ENCODE peak calls at places on chromosomes 13 and 19, in six cellular contexts. O is CD4-positive, alpha-beta memory T cell; R is A172; K is foreskin fibroblast; M is HAP-1; J is EH. H is an unnamed sample.

GRCh38 chr13:23050126-23050525 is 130.7 kb upstream of the SGCG start:
- DNase-seq in O (no peak), R (no peak), K (no peak), M (no peak), J (no peak), H (no peak)

GRCh38 chr19:38135150-38135998 is 88.6 kb downstream of the DPF1 start:
- DNase-seq in O (no peak), R (no peak), K (peak; percentile 8), M (no peak), J (no peak), H (no peak)

GRCh38 chr19:3480383-3481091 is at the start of gene SMIM24:
- DNase-seq in O (no peak), R (no peak), K (no peak), M (no peak), J (no peak), H (no peak)

GRCh38 chr13:50592412-50593145 is 250.9 kb downstream of the DLEU7 start:
- DNase-seq in O (no peak), R (peak; percentile 79), K (peak; percentile 68), M (no peak), J (peak; percentile 88), H (no peak)

GRCh38 chr19:17320435-17320834 is 11.1 kb downstream of the DDA1 start:
- DNase-seq in O (no peak), R (no peak), K (no peak), M (no peak), J (no peak), H (no peak)

GRCh38 chr19:29837448-29837961 is 25.7 kb downstream of the CCNE1 start:
- DNase-seq in O (peak; percentile 73), R (no peak), K (no peak), M (no peak), J (no peak), H (no peak)

GRCh38 chr19:44647144-44647543 is 3.4 kb downstream of the PVR start:
- DNase-seq in O (no peak), R (no peak), K (no peak), M (no peak), J (no peak), H (no peak)

GRCh38 chr13:80337011-80337688 is 3.8 kb downstream of the SPRY2 start:
- DNase-seq in O (no peak), R (no peak), K (no peak), M (no peak), J (peak; percentile 22), H (no peak)

GRCh38 chr19:17336872-17337674 is at the start of gene GTPBP3:
- DNase-seq in O (peak; percentile 99), R (peak; percentile 99), K (peak; percentile 97), M (peak; percentile 99), J (peak; percentile 98), H (peak; percentile 100)

GRCh38 chr13:111954681-111955411 is 112.1 kb upstream of the SOX1 start:
- DNase-seq in O (no peak), R (peak; percentile 32), K (no peak), M (no peak), J (no peak), H (no peak)

GRCh38 chr13:41299316-41300094 is 11.6 kb upstream of the NAA16 start:
- DNase-seq in O (no peak), R (no peak), K (no peak), M (no peak), J (no peak), H (no peak)

GRCh38 chr19:51687791-51688664 is 5.1 kb upstream of the SPACA6 start:
- DNase-seq in O (no peak), R (peak; percentile 37), K (peak; percentile 74), M (peak; percentile 70), J (peak; percentile 78), H (no peak)

GRCh38 chr13:87981416-87981815 is 310.2 kb downstream of the SLITRK5 start:
- DNase-seq in O (no peak), R (no peak), K (no peak), M (no peak), J (no peak), H (no peak)

GRCh38 chr13:97944396-97945029 is 9.0 kb upstream of the IPO5 start:
- DNase-seq in O (no peak), R (peak; percentile 40), K (peak; percentile 41), M (no peak), J (peak; percentile 57), H (no peak)

GRCh38 chr19:29879655-29879974 is 62.4 kb upstream of the URI1 start:
- DNase-seq in O (no peak), R (no peak), K (no peak), M (no peak), J (no peak), H (no peak)

GRCh38 chr19:38726284-38726673 is 18.0 kb downstream of the CAPN12 start:
- DNase-seq in O (no peak), R (no peak), K (no peak), M (no peak), J (no peak), H (no peak)

GRCh38 chr13:112688560-112689497 is 1.0 kb upstream of the ATP11A start:
- DNase-seq in O (peak; percentile 70), R (no peak), K (no peak), M (peak; percentile 23), J (peak; percentile 15), H (no peak)

GRCh38 chr19:14015454-14016035 is 9.4 kb upstream of the RFX1 start:
- DNase-seq in O (no peak), R (no peak), K (no peak), M (no peak), J (no peak), H (no peak)

GRCh38 chr13:97851269-97851668 is 102.2 kb upstream of the IPO5 start:
- DNase-seq in O (no peak), R (no peak), K (no peak), M (no peak), J (peak; percentile 10), H (no peak)

GRCh38 chr19:11849264-11849615 is 714 bp downstream of the ZNF439 start:
- DNase-seq in O (peak; percentile 34), R (no peak), K (no peak), M (no peak), J (peak; percentile 16), H (no peak)

GRCh38 chr19:48102870-48103751 is 7.5 kb downstream of the PLA2G4C start:
- DNase-seq in O (no peak), R (peak; percentile 21), K (peak; percentile 24), M (peak; percentile 64), J (peak; percentile 59), H (peak; percentile 47)

GRCh38 chr19:5983367-5983955 is 5.5 kb upstream of the RANBP3 start:
- DNase-seq in O (no peak), R (no peak), K (peak; percentile 44), M (no peak), J (no peak), H (no peak)

GRCh38 chr13:40682449-40683240 is 16.2 kb upstream of the FOXO1 start:
- DNase-seq in O (no peak), R (no peak), K (no peak), M (peak; percentile 50), J (peak; percentile 35), H (no peak)

GRCh38 chr13:111845621-111846351 is 221.2 kb upstream of the SOX1 start:
- DNase-seq in O (no peak), R (no peak), K (no peak), M (peak; percentile 49), J (no peak), H (peak; percentile 66)

GRCh38 chr19:56841194-56841546 is 644 bp upstream of the PEG3 start:
- DNase-seq in O (no peak), R (no peak), K (no peak), M (no peak), J (no peak), H (no peak)

GRCh38 chr13:46121597-46122163 is 16.8 kb upstream of the CPB2 start:
- DNase-seq in O (no peak), R (no peak), K (no peak), M (no peak), J (no peak), H (no peak)

GRCh38 chr19:55095260-55096060 is 19.8 kb downstream of the EPS8L1 start:
- DNase-seq in O (peak; percentile 16), R (no peak), K (no peak), M (peak; percentile 37), J (no peak), H (no peak)

GRCh38 chr13:37526710-37527446 is 71.7 kb downstream of the POSTN start:
- DNase-seq in O (no peak), R (no peak), K (peak; percentile 37), M (no peak), J (peak; percentile 60), H (no peak)

GRCh38 chr13:97855570-97855970 is 97.9 kb upstream of the IPO5 start:
- DNase-seq in O (no peak), R (peak; percentile 74), K (peak; percentile 74), M (peak; percentile 70), J (peak; percentile 87), H (peak; percentile 44)

GRCh38 chr19:16325671-16326400 is 1.2 kb downstream of the KLF2 start:
- DNase-seq in O (peak; percentile 82), R (no peak), K (no peak), M (peak; percentile 30), J (peak; percentile 44), H (no peak)

GRCh38 chr13:80962855-80963254 is 621.9 kb upstream of the SPRY2 start:
- DNase-seq in O (no peak), R (no peak), K (no peak), M (peak; percentile 11), J (no peak), H (no peak)

GRCh38 chr13:94390881-94391280 is 88.6 kb downstream of the DCT start:
- DNase-seq in O (no peak), R (no peak), K (no peak), M (no peak), J (peak; percentile 0), H (no peak)

GRCh38 chr19:33248954-33249613 is 23.4 kb upstream of the SLC7A10 start:
- DNase-seq in O (no peak), R (peak; percentile 57), K (no peak), M (no peak), J (no peak), H (no peak)

GRCh38 chr13:64052526-64052925 is 2636.9 kb upstream of the PCDH20 start:
- DNase-seq in O (no peak), R (no peak), K (no peak), M (no peak), J (no peak), H (no peak)

GRCh38 chr13:80126382-80127068 is 214.4 kb downstream of the SPRY2 start:
- DNase-seq in O (no peak), R (no peak), K (no peak), M (no peak), J (no peak), H (no peak)